ENCODE peak calls at places on chromosome 3, in four cellular contexts. One of them, this sample, is unnamed.
A peak's percentile ranks its signal among the peaks of the same experiment; 100 is the strongest.

GRCh38 chr3:48601622-48601994 is 6.5 kb upstream of the COL7A1 start:
- DNase-seq in activated CD4-positive, alpha-beta memory T cell treated with anti-CD3 and anti-CD28 coated beads, Interleukin-2, amount 10 ng/mL, durations not matched to agents 7 days and 5 days: no peak
- DNase-seq in EH: no peak
- DNase-seq in activated T-cell treated with anti-CD3 and anti-CD28 coated beads for 4 hours: no peak
- DNase-seq in this sample: no peak

GRCh38 chr3:151301787-151302186 is 14.8 kb downstream of the GPR87 start:
- DNase-seq in EH: peak; percentile 48
- DNase-seq in activated T-cell treated with anti-CD3 and anti-CD28 coated beads for 4 hours: no peak
- DNase-seq in activated CD4-positive, alpha-beta memory T cell treated with anti-CD3 and anti-CD28 coated beads, Interleukin-2, amount 10 ng/mL, durations not matched to agents 7 days and 5 days: no peak
- DNase-seq in this sample: no peak

GRCh38 chr3:96190024-96190616 is 624.3 kb upstream of the EPHA6 start:
- DNase-seq in activated T-cell treated with anti-CD3 and anti-CD28 coated beads for 4 hours: no peak
- DNase-seq in EH: no peak
- DNase-seq in activated CD4-positive, alpha-beta memory T cell treated with anti-CD3 and anti-CD28 coated beads, Interleukin-2, amount 10 ng/mL, durations not matched to agents 7 days and 5 days: no peak
- DNase-seq in this sample: no peak

GRCh38 chr3:19945405-19946290 is 1.2 kb upstream of the RAB5A start:
- DNase-seq in activated CD4-positive, alpha-beta memory T cell treated with anti-CD3 and anti-CD28 coated beads, Interleukin-2, amount 10 ng/mL, durations not matched to agents 7 days and 5 days: no peak
- DNase-seq in EH: no peak
- DNase-seq in activated T-cell treated with anti-CD3 and anti-CD28 coated beads for 4 hours: no peak
- DNase-seq in this sample: peak; percentile 12

GRCh38 chr3:151770941-151771340 is 37.2 kb downstream of the AADACL2 start:
- DNase-seq in activated CD4-positive, alpha-beta memory T cell treated with anti-CD3 and anti-CD28 coated beads, Interleukin-2, amount 10 ng/mL, durations not matched to agents 7 days and 5 days: no peak
- DNase-seq in EH: peak; percentile 1
- DNase-seq in activated T-cell treated with anti-CD3 and anti-CD28 coated beads for 4 hours: no peak
- DNase-seq in this sample: no peak

GRCh38 chr3:189635385-189635784 is 4.2 kb downstream of the TP63 start:
- DNase-seq in activated CD4-positive, alpha-beta memory T cell treated with anti-CD3 and anti-CD28 coated beads, Interleukin-2, amount 10 ng/mL, durations not matched to agents 7 days and 5 days: no peak
- DNase-seq in activated T-cell treated with anti-CD3 and anti-CD28 coated beads for 4 hours: no peak
- DNase-seq in EH: no peak
- DNase-seq in this sample: no peak

GRCh38 chr3:43855674-43856299 is 165.0 kb downstream of the ABHD5 start:
- DNase-seq in activated CD4-positive, alpha-beta memory T cell treated with anti-CD3 and anti-CD28 coated beads, Interleukin-2, amount 10 ng/mL, durations not matched to agents 7 days and 5 days: peak; percentile 50
- DNase-seq in activated T-cell treated with anti-CD3 and anti-CD28 coated beads for 4 hours: peak; percentile 10
- DNase-seq in EH: peak; percentile 78
- DNase-seq in this sample: peak; percentile 32

GRCh38 chr3:101193957-101194356 is 126.4 kb downstream of the IMPG2 start:
- DNase-seq in activated T-cell treated with anti-CD3 and anti-CD28 coated beads for 4 hours: no peak
- DNase-seq in activated CD4-positive, alpha-beta memory T cell treated with anti-CD3 and anti-CD28 coated beads, Interleukin-2, amount 10 ng/mL, durations not matched to agents 7 days and 5 days: no peak
- DNase-seq in EH: peak; percentile 87
- DNase-seq in this sample: no peak

GRCh38 chr3:143896486-143896885 is 48.2 kb upstream of the SLC9A9 start:
- DNase-seq in activated CD4-positive, alpha-beta memory T cell treated with anti-CD3 and anti-CD28 coated beads, Interleukin-2, amount 10 ng/mL, durations not matched to agents 7 days and 5 days: no peak
- DNase-seq in EH: no peak
- DNase-seq in activated T-cell treated with anti-CD3 and anti-CD28 coated beads for 4 hours: no peak
- DNase-seq in this sample: no peak

GRCh38 chr3:150158974-150159625 is 188.4 kb upstream of the PFN2 start:
- DNase-seq in EH: peak; percentile 59
- DNase-seq in activated CD4-positive, alpha-beta memory T cell treated with anti-CD3 and anti-CD28 coated beads, Interleukin-2, amount 10 ng/mL, durations not matched to agents 7 days and 5 days: no peak
- DNase-seq in activated T-cell treated with anti-CD3 and anti-CD28 coated beads for 4 hours: no peak
- DNase-seq in this sample: no peak

GRCh38 chr3:138694287-138695007 is 85.9 kb downstream of the FAIM start:
- DNase-seq in activated CD4-positive, alpha-beta memory T cell treated with anti-CD3 and anti-CD28 coated beads, Interleukin-2, amount 10 ng/mL, durations not matched to agents 7 days and 5 days: no peak
- DNase-seq in activated T-cell treated with anti-CD3 and anti-CD28 coated beads for 4 hours: no peak
- DNase-seq in EH: peak; percentile 98
- DNase-seq in this sample: no peak

GRCh38 chr3:37761583-37761982 is 100.1 kb upstream of the CTDSPL start:
- DNase-seq in activated CD4-positive, alpha-beta memory T cell treated with anti-CD3 and anti-CD28 coated beads, Interleukin-2, amount 10 ng/mL, durations not matched to agents 7 days and 5 days: no peak
- DNase-seq in EH: no peak
- DNase-seq in activated T-cell treated with anti-CD3 and anti-CD28 coated beads for 4 hours: no peak
- DNase-seq in this sample: no peak

GRCh38 chr3:149902498-149903139 is 68.1 kb downstream of the PFN2 start:
- DNase-seq in activated CD4-positive, alpha-beta memory T cell treated with anti-CD3 and anti-CD28 coated beads, Interleukin-2, amount 10 ng/mL, durations not matched to agents 7 days and 5 days: no peak
- DNase-seq in activated T-cell treated with anti-CD3 and anti-CD28 coated beads for 4 hours: no peak
- DNase-seq in EH: no peak
- DNase-seq in this sample: no peak

GRCh38 chr3:10557783-10558373 is 52.5 kb upstream of the ATP2B2 start:
- DNase-seq in activated T-cell treated with anti-CD3 and anti-CD28 coated beads for 4 hours: no peak
- DNase-seq in activated CD4-positive, alpha-beta memory T cell treated with anti-CD3 and anti-CD28 coated beads, Interleukin-2, amount 10 ng/mL, durations not matched to agents 7 days and 5 days: peak; percentile 15
- DNase-seq in EH: peak; percentile 74
- DNase-seq in this sample: no peak

GRCh38 chr3:66413151-66413751 is 87.6 kb downstream of the LRIG1 start:
- DNase-seq in activated T-cell treated with anti-CD3 and anti-CD28 coated beads for 4 hours: no peak
- DNase-seq in activated CD4-positive, alpha-beta memory T cell treated with anti-CD3 and anti-CD28 coated beads, Interleukin-2, amount 10 ng/mL, durations not matched to agents 7 days and 5 days: no peak
- DNase-seq in EH: peak; percentile 92
- DNase-seq in this sample: no peak

GRCh38 chr3:33093847-33094246 is 3.1 kb downstream of the GLB1 start:
- DNase-seq in EH: no peak
- DNase-seq in activated CD4-positive, alpha-beta memory T cell treated with anti-CD3 and anti-CD28 coated beads, Interleukin-2, amount 10 ng/mL, durations not matched to agents 7 days and 5 days: no peak
- DNase-seq in activated T-cell treated with anti-CD3 and anti-CD28 coated beads for 4 hours: no peak
- DNase-seq in this sample: no peak

GRCh38 chr3:156264771-156265170 is 144.4 kb downstream of the KCNAB1 start:
- DNase-seq in activated CD4-positive, alpha-beta memory T cell treated with anti-CD3 and anti-CD28 coated beads, Interleukin-2, amount 10 ng/mL, durations not matched to agents 7 days and 5 days: no peak
- DNase-seq in EH: peak; percentile 70
- DNase-seq in activated T-cell treated with anti-CD3 and anti-CD28 coated beads for 4 hours: no peak
- DNase-seq in this sample: no peak

GRCh38 chr3:16928386-16929132 is 43.8 kb downstream of the PLCL2 start:
- DNase-seq in EH: no peak
- DNase-seq in activated CD4-positive, alpha-beta memory T cell treated with anti-CD3 and anti-CD28 coated beads, Interleukin-2, amount 10 ng/mL, durations not matched to agents 7 days and 5 days: no peak
- DNase-seq in activated T-cell treated with anti-CD3 and anti-CD28 coated beads for 4 hours: no peak
- DNase-seq in this sample: no peak

GRCh38 chr3:141331370-141332318 is 36.7 kb upstream of the ZBTB38 start:
- DNase-seq in activated CD4-positive, alpha-beta memory T cell treated with anti-CD3 and anti-CD28 coated beads, Interleukin-2, amount 10 ng/mL, durations not matched to agents 7 days and 5 days: no peak
- DNase-seq in activated T-cell treated with anti-CD3 and anti-CD28 coated beads for 4 hours: no peak
- DNase-seq in EH: peak; percentile 100
- DNase-seq in this sample: no peak

GRCh38 chr3:29555590-29555989 is 274.7 kb downstream of the RBMS3 start:
- DNase-seq in activated T-cell treated with anti-CD3 and anti-CD28 coated beads for 4 hours: no peak
- DNase-seq in activated CD4-positive, alpha-beta memory T cell treated with anti-CD3 and anti-CD28 coated beads, Interleukin-2, amount 10 ng/mL, durations not matched to agents 7 days and 5 days: no peak
- DNase-seq in EH: peak; percentile 50
- DNase-seq in this sample: no peak

GRCh38 chr3:24086597-24087369 is 141.7 kb downstream of the NR1D2 start:
- DNase-seq in activated T-cell treated with anti-CD3 and anti-CD28 coated beads for 4 hours: no peak
- DNase-seq in EH: peak; percentile 48
- DNase-seq in activated CD4-positive, alpha-beta memory T cell treated with anti-CD3 and anti-CD28 coated beads, Interleukin-2, amount 10 ng/mL, durations not matched to agents 7 days and 5 days: no peak
- DNase-seq in this sample: no peak

GRCh38 chr3:160660899-160661298 is 16.1 kb upstream of the ARL14 start:
- DNase-seq in EH: no peak
- DNase-seq in activated T-cell treated with anti-CD3 and anti-CD28 coated beads for 4 hours: no peak
- DNase-seq in activated CD4-positive, alpha-beta memory T cell treated with anti-CD3 and anti-CD28 coated beads, Interleukin-2, amount 10 ng/mL, durations not matched to agents 7 days and 5 days: no peak
- DNase-seq in this sample: no peak

GRCh38 chr3:31766654-31767053 is 214.4 kb downstream of the OSBPL10 start:
- DNase-seq in activated T-cell treated with anti-CD3 and anti-CD28 coated beads for 4 hours: no peak
- DNase-seq in activated CD4-positive, alpha-beta memory T cell treated with anti-CD3 and anti-CD28 coated beads, Interleukin-2, amount 10 ng/mL, durations not matched to agents 7 days and 5 days: no peak
- DNase-seq in EH: no peak
- DNase-seq in this sample: no peak